ENCODE peak calls at places on chromosomes 4 and X, in six cellular contexts. D is neural crest cell, K is D341Med, L is SW 1271, B is GM04504, E is sciatic nerve. I is an unnamed sample.

GRCh38 chr4:17324431-17324830 is 187.5 kb downstream of the QDPR start:
- DNase-seq in D (peak; percentile 44), K (peak; percentile 45), L (no peak), B (peak; percentile 38), E (peak; percentile 71), I (no peak)

GRCh38 chrX:16212024-16212423 is 44.7 kb downstream of the MAGEB17 start:
- DNase-seq in D (no peak), K (no peak), L (no peak), B (no peak), E (no peak), I (no peak)

GRCh38 chr4:141375855-141376254 is 155.2 kb downstream of the ZNF330 start:
- DNase-seq in D (no peak), K (no peak), L (no peak), B (peak; percentile 71), E (no peak), I (no peak)

GRCh38 chrX:1425381-1425780 is 27.3 kb downstream of the ASMTL start:
- DNase-seq in D (no peak), K (no peak), L (no peak), B (no peak), E (peak; percentile 33), I (no peak)

GRCh38 chrX:21374163-21374993 is at the start of gene CNKSR2:
- DNase-seq in D (peak; percentile 81), K (peak; percentile 91), L (peak; percentile 21), B (no peak), E (peak; percentile 71), I (no peak)

GRCh38 chrX:40109288-40110008 is 11.7 kb upstream of the BCOR start:
- DNase-seq in D (no peak), K (peak; percentile 64), L (no peak), B (no peak), E (peak; percentile 81), I (no peak)

GRCh38 chr4:91325495-91325894 is 978.3 kb upstream of the GRID2 start:
- DNase-seq in D (no peak), K (no peak), L (no peak), B (no peak), E (no peak), I (no peak)

GRCh38 chrX:627510-627964 is 3.1 kb upstream of the SHOX start:
- DNase-seq in D (no peak), K (peak; percentile 38), L (no peak), B (no peak), E (no peak), I (no peak)

GRCh38 chr4:109256847-109257246 is 45.6 kb downstream of the COL25A1 start:
- DNase-seq in D (no peak), K (no peak), L (no peak), B (no peak), E (no peak), I (no peak)

GRCh38 chr4:40548256-40548655 is 81.4 kb downstream of the RBM47 start:
- DNase-seq in D (no peak), K (no peak), L (no peak), B (no peak), E (no peak), I (no peak)

GRCh38 chrX:70664726-70665125 is 220.1 kb downstream of the DLG3 start:
- DNase-seq in D (no peak), K (peak; percentile 16), L (no peak), B (peak; percentile 0), E (no peak), I (no peak)

GRCh38 chr4:89939464-89939863 is 44.8 kb downstream of the MMRN1 start:
- DNase-seq in D (no peak), K (no peak), L (no peak), B (no peak), E (no peak), I (no peak)

GRCh38 chr4:102285831-102286230 is 59.5 kb downstream of the SLC39A8 start:
- DNase-seq in D (no peak), K (no peak), L (no peak), B (no peak), E (no peak), I (no peak)

GRCh38 chrX:142201113-142201512 is 4.0 kb downstream of the MAGEC2 start:
- DNase-seq in D (no peak), K (no peak), L (no peak), B (no peak), E (no peak), I (no peak)

GRCh38 chr4:71344067-71344466 is 5.2 kb downstream of the SLC4A4 start:
- DNase-seq in D (no peak), K (no peak), L (no peak), B (no peak), E (no peak), I (no peak)

GRCh38 chrX:140712413-140713173 is 3.0 kb downstream of the LINC00632 start:
- DNase-seq in D (peak; percentile 54), K (peak; percentile 39), L (no peak), B (no peak), E (peak; percentile 70), I (peak; percentile 83)

GRCh38 chrX:119606508-119607389 is 525 bp upstream of the NKRF start:
- DNase-seq in D (no peak), K (no peak), L (no peak), B (no peak), E (no peak), I (no peak)

GRCh38 chr4:5708829-5709680 is 696 bp upstream of the EVC2 start:
- DNase-seq in D (no peak), K (no peak), L (no peak), B (no peak), E (no peak), I (no peak)

GRCh38 chrX:51496501-51497291 is at the start of gene NUDT11:
- DNase-seq in D (peak; percentile 62), K (peak; percentile 87), L (peak; percentile 0), B (peak; percentile 33), E (peak; percentile 78), I (peak; percentile 74)

GRCh38 chr4:123616970-123617392 is 220.4 kb downstream of the SPRY1 start:
- DNase-seq in D (peak; percentile 45), K (no peak), L (no peak), B (peak; percentile 64), E (peak; percentile 67), I (no peak)

GRCh38 chr4:532588-533317 is 33.7 kb downstream of the PIGG start:
- DNase-seq in D (no peak), K (no peak), L (no peak), B (no peak), E (no peak), I (peak; percentile 54)

I was measured in coronary artery.